ENCODE peak calls at places on chromosomes 7 and 10, in nine cellular contexts. One of them, this sample, is unnamed.
A peak's percentile ranks its signal among the peaks of the same experiment; 100 is the strongest.

GRCh38 chr7:5234852-5235831 is 45.1 kb downstream of the WIPI2 start:
- DNase-seq in Calu3: peak; percentile 22
- DNase-seq in choroid plexus epithelial cell: no peak
- DNase-seq in heart right ventricle: no peak
- DNase-seq in heart left ventricle: no peak
- DNase-seq in DND-41: no peak
- DNase-seq in neural progenitor cell: no peak
- DNase-seq in HCT116: no peak
- DNase-seq in CD14-positive monocyte: no peak
- DNase-seq in this sample: no peak

GRCh38 chr10:3770611-3771110 is 14.3 kb downstream of the KLF6 start:
- DNase-seq in Calu3: no peak
- DNase-seq in choroid plexus epithelial cell: no peak
- DNase-seq in heart right ventricle: no peak
- DNase-seq in heart left ventricle: no peak
- DNase-seq in DND-41: no peak
- DNase-seq in neural progenitor cell: peak; percentile 73
- DNase-seq in HCT116: no peak
- DNase-seq in CD14-positive monocyte: no peak
- DNase-seq in this sample: no peak

GRCh38 chr10:31622993-31623392 is 304.0 kb downstream of the ZEB1 start:
- DNase-seq in Calu3: no peak
- DNase-seq in choroid plexus epithelial cell: peak; percentile 60
- DNase-seq in heart right ventricle: no peak
- DNase-seq in heart left ventricle: no peak
- DNase-seq in DND-41: no peak
- DNase-seq in neural progenitor cell: no peak
- DNase-seq in HCT116: no peak
- DNase-seq in CD14-positive monocyte: no peak
- DNase-seq in this sample: no peak

GRCh38 chr10:32318476-32318896 is 28.5 kb downstream of the EPC1 start:
- DNase-seq in Calu3: no peak
- DNase-seq in choroid plexus epithelial cell: no peak
- DNase-seq in heart right ventricle: no peak
- DNase-seq in heart left ventricle: no peak
- DNase-seq in DND-41: no peak
- DNase-seq in neural progenitor cell: no peak
- DNase-seq in HCT116: no peak
- DNase-seq in CD14-positive monocyte: peak; percentile 86
- DNase-seq in this sample: no peak

GRCh38 chr7:29989257-29989995 is at the start of gene SCRN1:
- DNase-seq in Calu3: peak; percentile 72
- DNase-seq in choroid plexus epithelial cell: peak; percentile 34
- DNase-seq in heart right ventricle: peak; percentile 42
- DNase-seq in heart left ventricle: peak; percentile 42
- DNase-seq in DND-41: no peak
- DNase-seq in neural progenitor cell: peak; percentile 80
- DNase-seq in HCT116: no peak
- DNase-seq in CD14-positive monocyte: no peak
- DNase-seq in this sample: no peak

GRCh38 chr10:3783313-3783689 is 1.7 kb downstream of the KLF6 start:
- DNase-seq in Calu3: peak; percentile 64
- DNase-seq in choroid plexus epithelial cell: peak; percentile 84
- DNase-seq in heart right ventricle: peak; percentile 49
- DNase-seq in heart left ventricle: peak; percentile 67
- DNase-seq in DND-41: peak; percentile 80
- DNase-seq in neural progenitor cell: peak; percentile 73
- DNase-seq in HCT116: no peak
- DNase-seq in CD14-positive monocyte: peak; percentile 74
- DNase-seq in this sample: no peak

GRCh38 chr10:75400769-75401568 is 595 bp downstream of the ZNF503 start:
- DNase-seq in Calu3: peak; percentile 70
- DNase-seq in choroid plexus epithelial cell: no peak
- DNase-seq in heart right ventricle: peak; percentile 67
- DNase-seq in heart left ventricle: peak; percentile 57
- DNase-seq in DND-41: no peak
- DNase-seq in neural progenitor cell: peak; percentile 72
- DNase-seq in HCT116: no peak
- DNase-seq in CD14-positive monocyte: no peak
- DNase-seq in this sample: no peak

GRCh38 chr7:99653754-99654153 is 26.0 kb downstream of the CYP3A5 start:
- DNase-seq in Calu3: no peak
- DNase-seq in choroid plexus epithelial cell: no peak
- DNase-seq in heart right ventricle: no peak
- DNase-seq in heart left ventricle: no peak
- DNase-seq in DND-41: no peak
- DNase-seq in neural progenitor cell: no peak
- DNase-seq in HCT116: no peak
- DNase-seq in CD14-positive monocyte: no peak
- DNase-seq in this sample: no peak

GRCh38 chr7:45162311-45162845 is 4.8 kb downstream of the RAMP3 start:
- DNase-seq in Calu3: no peak
- DNase-seq in choroid plexus epithelial cell: no peak
- DNase-seq in heart right ventricle: no peak
- DNase-seq in heart left ventricle: no peak
- DNase-seq in DND-41: no peak
- DNase-seq in neural progenitor cell: no peak
- DNase-seq in HCT116: no peak
- DNase-seq in CD14-positive monocyte: no peak
- DNase-seq in this sample: peak; percentile 49

GRCh38 chr7:4164556-4164955 is 517.5 kb upstream of the FOXK1 start:
- DNase-seq in Calu3: no peak
- DNase-seq in choroid plexus epithelial cell: no peak
- DNase-seq in heart right ventricle: no peak
- DNase-seq in heart left ventricle: no peak
- DNase-seq in DND-41: no peak
- DNase-seq in neural progenitor cell: peak; percentile 49
- DNase-seq in HCT116: no peak
- DNase-seq in CD14-positive monocyte: no peak
- DNase-seq in this sample: no peak

GRCh38 chr7:35802649-35803048 is 1.8 kb downstream of the SEPTIN7 start:
- DNase-seq in Calu3: no peak
- DNase-seq in choroid plexus epithelial cell: no peak
- DNase-seq in heart right ventricle: no peak
- DNase-seq in heart left ventricle: no peak
- DNase-seq in DND-41: peak; percentile 35
- DNase-seq in neural progenitor cell: peak; percentile 20
- DNase-seq in HCT116: no peak
- DNase-seq in CD14-positive monocyte: no peak
- DNase-seq in this sample: no peak

GRCh38 chr10:68594405-68594804 is 34.3 kb downstream of the TET1 start:
- DNase-seq in Calu3: peak; percentile 7
- DNase-seq in choroid plexus epithelial cell: peak; percentile 67
- DNase-seq in heart right ventricle: no peak
- DNase-seq in heart left ventricle: peak; percentile 42
- DNase-seq in DND-41: no peak
- DNase-seq in neural progenitor cell: no peak
- DNase-seq in HCT116: peak; percentile 50
- DNase-seq in CD14-positive monocyte: no peak
- DNase-seq in this sample: no peak

GRCh38 chr10:29319205-29319781 is 30.4 kb downstream of the LYZL1 start:
- DNase-seq in Calu3: no peak
- DNase-seq in choroid plexus epithelial cell: no peak
- DNase-seq in heart right ventricle: no peak
- DNase-seq in heart left ventricle: no peak
- DNase-seq in DND-41: no peak
- DNase-seq in neural progenitor cell: no peak
- DNase-seq in HCT116: no peak
- DNase-seq in CD14-positive monocyte: no peak
- DNase-seq in this sample: no peak

GRCh38 chr7:82593780-82594179 is 150.2 kb upstream of the CACNA2D1 start:
- DNase-seq in Calu3: no peak
- DNase-seq in choroid plexus epithelial cell: no peak
- DNase-seq in heart right ventricle: no peak
- DNase-seq in heart left ventricle: no peak
- DNase-seq in DND-41: no peak
- DNase-seq in neural progenitor cell: no peak
- DNase-seq in HCT116: no peak
- DNase-seq in CD14-positive monocyte: no peak
- DNase-seq in this sample: no peak

GRCh38 chr7:98616381-98617050 is 569 bp upstream of the NPTX2 start:
- DNase-seq in Calu3: no peak
- DNase-seq in choroid plexus epithelial cell: no peak
- DNase-seq in heart right ventricle: no peak
- DNase-seq in heart left ventricle: no peak
- DNase-seq in DND-41: no peak
- DNase-seq in neural progenitor cell: peak; percentile 51
- DNase-seq in HCT116: no peak
- DNase-seq in CD14-positive monocyte: no peak
- DNase-seq in this sample: no peak

GRCh38 chr10:20962165-20962564 is 65.1 kb upstream of the NEBL start:
- DNase-seq in Calu3: no peak
- DNase-seq in choroid plexus epithelial cell: peak; percentile 18
- DNase-seq in heart right ventricle: no peak
- DNase-seq in heart left ventricle: no peak
- DNase-seq in DND-41: no peak
- DNase-seq in neural progenitor cell: no peak
- DNase-seq in HCT116: no peak
- DNase-seq in CD14-positive monocyte: no peak
- DNase-seq in this sample: no peak

GRCh38 chr7:119838444-119838843 is 434.5 kb upstream of the KCND2 start:
- DNase-seq in Calu3: no peak
- DNase-seq in choroid plexus epithelial cell: no peak
- DNase-seq in heart right ventricle: no peak
- DNase-seq in heart left ventricle: no peak
- DNase-seq in DND-41: no peak
- DNase-seq in neural progenitor cell: no peak
- DNase-seq in HCT116: no peak
- DNase-seq in CD14-positive monocyte: no peak
- DNase-seq in this sample: no peak

GRCh38 chr10:14173391-14173705 is 157.4 kb downstream of the FRMD4A start:
- DNase-seq in Calu3: no peak
- DNase-seq in choroid plexus epithelial cell: peak; percentile 49
- DNase-seq in heart right ventricle: no peak
- DNase-seq in heart left ventricle: no peak
- DNase-seq in DND-41: no peak
- DNase-seq in neural progenitor cell: no peak
- DNase-seq in HCT116: no peak
- DNase-seq in CD14-positive monocyte: no peak
- DNase-seq in this sample: no peak

GRCh38 chr7:116218747-116219146 is 8.4 kb downstream of the TES start:
- DNase-seq in Calu3: no peak
- DNase-seq in choroid plexus epithelial cell: no peak
- DNase-seq in heart right ventricle: no peak
- DNase-seq in heart left ventricle: no peak
- DNase-seq in DND-41: no peak
- DNase-seq in neural progenitor cell: no peak
- DNase-seq in HCT116: no peak
- DNase-seq in CD14-positive monocyte: no peak
- DNase-seq in this sample: no peak

GRCh38 chr10:9301148-9301547 is 1246.7 kb downstream of the GATA3 start:
- DNase-seq in Calu3: peak; percentile 6
- DNase-seq in choroid plexus epithelial cell: peak; percentile 8
- DNase-seq in heart right ventricle: no peak
- DNase-seq in heart left ventricle: no peak
- DNase-seq in DND-41: no peak
- DNase-seq in neural progenitor cell: no peak
- DNase-seq in HCT116: no peak
- DNase-seq in CD14-positive monocyte: no peak
- DNase-seq in this sample: no peak
- TF ChIP-seq CTCF in Calu3: peak; percentile 27
- TF ChIP-seq CTCF in choroid plexus epithelial cell: peak; percentile 25
- TF ChIP-seq CTCF in heart right ventricle: no peak
- TF ChIP-seq CTCF in heart left ventricle: no peak
- TF ChIP-seq CTCF in DND-41: peak; percentile 55
- TF ChIP-seq CTCF in neural progenitor cell: peak; percentile 46
- TF ChIP-seq CTCF in HCT116: peak; percentile 6
- TF ChIP-seq CTCF in CD14-positive monocyte: no peak
- TF ChIP-seq CTCF in this sample: peak; percentile 57

GRCh38 chr10:58894929-58895328 is 281.5 kb upstream of the PHYHIPL start:
- DNase-seq in Calu3: no peak
- DNase-seq in choroid plexus epithelial cell: peak; percentile 65
- DNase-seq in heart right ventricle: no peak
- DNase-seq in heart left ventricle: peak; percentile 18
- DNase-seq in DND-41: no peak
- DNase-seq in neural progenitor cell: no peak
- DNase-seq in HCT116: no peak
- DNase-seq in CD14-positive monocyte: no peak
- DNase-seq in this sample: no peak
- TF ChIP-seq CTCF in Calu3: no peak
- TF ChIP-seq CTCF in choroid plexus epithelial cell: peak; percentile 32
- TF ChIP-seq CTCF in heart right ventricle: no peak
- TF ChIP-seq CTCF in heart left ventricle: peak; percentile 22
- TF ChIP-seq CTCF in DND-41: no peak
- TF ChIP-seq CTCF in neural progenitor cell: peak; percentile 7
- TF ChIP-seq CTCF in HCT116: no peak
- TF ChIP-seq CTCF in CD14-positive monocyte: no peak
- TF ChIP-seq CTCF in this sample: no peak

GRCh38 chr10:26697922-26698608 is 564 bp downstream of the PDSS1 start:
- DNase-seq in Calu3: no peak
- DNase-seq in choroid plexus epithelial cell: peak; percentile 23
- DNase-seq in heart right ventricle: no peak
- DNase-seq in heart left ventricle: no peak
- DNase-seq in DND-41: no peak
- DNase-seq in neural progenitor cell: peak; percentile 10
- DNase-seq in HCT116: no peak
- DNase-seq in CD14-positive monocyte: no peak
- DNase-seq in this sample: no peak

GRCh38 chr10:26698909-26699308 is 1.4 kb downstream of the PDSS1 start:
- DNase-seq in Calu3: no peak
- DNase-seq in choroid plexus epithelial cell: no peak
- DNase-seq in heart right ventricle: no peak
- DNase-seq in heart left ventricle: no peak
- DNase-seq in DND-41: no peak
- DNase-seq in neural progenitor cell: no peak
- DNase-seq in HCT116: no peak
- DNase-seq in CD14-positive monocyte: no peak
- DNase-seq in this sample: no peak

GRCh38 chr10:26699631-26700030 is 2.1 kb downstream of the PDSS1 start:
- DNase-seq in Calu3: no peak
- DNase-seq in choroid plexus epithelial cell: no peak
- DNase-seq in heart right ventricle: no peak
- DNase-seq in heart left ventricle: no peak
- DNase-seq in DND-41: no peak
- DNase-seq in neural progenitor cell: no peak
- DNase-seq in HCT116: no peak
- DNase-seq in CD14-positive monocyte: no peak
- DNase-seq in this sample: no peak

GRCh38 chr10:26697163-26697921 is at the start of gene PDSS1:
- DNase-seq in Calu3: peak; percentile 76
- DNase-seq in choroid plexus epithelial cell: peak; percentile 68
- DNase-seq in heart right ventricle: peak; percentile 76
- DNase-seq in heart left ventricle: peak; percentile 78
- DNase-seq in DND-41: peak; percentile 76
- DNase-seq in neural progenitor cell: peak; percentile 80
- DNase-seq in HCT116: peak; percentile 28
- DNase-seq in CD14-positive monocyte: peak; percentile 85
- DNase-seq in this sample: no peak

GRCh38 chr10:26696786-26697162 is 727 bp upstream of the PDSS1 start:
- DNase-seq in Calu3: no peak
- DNase-seq in choroid plexus epithelial cell: peak; percentile 58
- DNase-seq in heart right ventricle: no peak
- DNase-seq in heart left ventricle: no peak
- DNase-seq in DND-41: no peak
- DNase-seq in neural progenitor cell: no peak
- DNase-seq in HCT116: peak; percentile 18
- DNase-seq in CD14-positive monocyte: no peak
- DNase-seq in this sample: no peak
- TF ChIP-seq CTCF in Calu3: no peak
- TF ChIP-seq CTCF in choroid plexus epithelial cell: no peak
- TF ChIP-seq CTCF in heart right ventricle: no peak
- TF ChIP-seq CTCF in heart left ventricle: no peak
- TF ChIP-seq CTCF in DND-41: no peak
- TF ChIP-seq CTCF in neural progenitor cell: no peak
- TF ChIP-seq CTCF in HCT116: no peak
- TF ChIP-seq CTCF in CD14-positive monocyte: no peak
- TF ChIP-seq CTCF in this sample: no peak

GRCh38 chr10:97355571-97355975 is 21.0 kb upstream of the FRAT2 start:
- DNase-seq in Calu3: no peak
- DNase-seq in choroid plexus epithelial cell: peak; percentile 56
- DNase-seq in heart right ventricle: no peak
- DNase-seq in heart left ventricle: no peak
- DNase-seq in DND-41: no peak
- DNase-seq in neural progenitor cell: peak; percentile 64
- DNase-seq in HCT116: no peak
- DNase-seq in CD14-positive monocyte: no peak
- DNase-seq in this sample: no peak
- TF ChIP-seq CTCF in Calu3: no peak
- TF ChIP-seq CTCF in choroid plexus epithelial cell: peak; percentile 68
- TF ChIP-seq CTCF in heart right ventricle: peak; percentile 45
- TF ChIP-seq CTCF in heart left ventricle: peak; percentile 52
- TF ChIP-seq CTCF in DND-41: peak; percentile 43
- TF ChIP-seq CTCF in neural progenitor cell: peak; percentile 70
- TF ChIP-seq CTCF in HCT116: peak; percentile 25
- TF ChIP-seq CTCF in CD14-positive monocyte: peak; percentile 55
- TF ChIP-seq CTCF in this sample: peak; percentile 63